ENCODE peak calls at places on chromosome 5, in nine cellular contexts. O is adrenal gland, C is A549, S is stomach, X is thyroid gland, D is IMR-90, W is spleen, H is ovary, B is endothelial cell of umbilical vein. T is an unnamed sample.

GRCh38 chr5:96903300-96903699 is 27.0 kb downstream of the ERAP2 start:
- DNase-seq in C (no peak), O (no peak), X (no peak), S (no peak), B (no peak), W (no peak), H (no peak), D (peak; percentile 47), T (no peak)

GRCh38 chr5:69329905-69330489 is 2.6 kb downstream of the CCDC125 start:
- DNase-seq in W (no peak), X (no peak), O (no peak), H (no peak), D (peak; percentile 39), B (no peak), C (no peak), S (no peak), T (no peak)

GRCh38 chr5:135993894-135994514 is 34.8 kb upstream of the TGFBI start:
- DNase-seq in H (no peak), X (no peak), C (peak; percentile 78), W (no peak), B (peak; percentile 79), S (no peak), O (peak; percentile 31), D (peak; percentile 96), T (no peak)

GRCh38 chr5:6525422-6525821 is 76.8 kb downstream of the UBE2QL1 start:
- DNase-seq in O (no peak), S (no peak), W (no peak), C (no peak), X (no peak), B (no peak), D (no peak), H (no peak), T (no peak)

GRCh38 chr5:111950660-111951059 is 193.7 kb upstream of the NREP start:
- DNase-seq in D (peak; percentile 80), S (no peak), H (no peak), B (no peak), W (no peak), C (no peak), X (no peak), O (no peak), T (no peak)

GRCh38 chr5:152547202-152547601 is 142.1 kb upstream of the NMUR2 start:
- DNase-seq in O (no peak), W (no peak), X (peak; percentile 72), S (no peak), B (no peak), C (no peak), D (no peak), H (no peak), T (no peak)

GRCh38 chr5:65022932-65023331 is 254.2 kb downstream of the CWC27 start:
- DNase-seq in O (no peak), H (no peak), S (no peak), X (no peak), B (no peak), D (no peak), W (no peak), C (no peak), T (no peak)

GRCh38 chr5:65925094-65925600 is 1.2 kb upstream of the ERBIN start:
- DNase-seq in O (peak; percentile 73), H (no peak), W (peak; percentile 97), X (peak; percentile 65), B (peak; percentile 84), C (peak; percentile 77), D (peak; percentile 82), S (peak; percentile 76), T (peak; percentile 77)

GRCh38 chr5:160359816-160360215 is 10.6 kb downstream of the C1QTNF2 start:
- DNase-seq in C (no peak), B (no peak), D (no peak), S (peak; percentile 50), H (no peak), X (peak; percentile 56), O (no peak), W (no peak), T (no peak)

GRCh38 chr5:139130217-139130616 is 68.0 kb downstream of the SIL1 start:
- DNase-seq in H (no peak), B (no peak), D (no peak), S (no peak), O (no peak), W (no peak), X (no peak), C (no peak), T (no peak)

GRCh38 chr5:1410156-1411014 is 34.9 kb downstream of the SLC6A3 start:
- DNase-seq in O (no peak), H (no peak), S (no peak), X (no peak), D (no peak), W (peak; percentile 51), C (no peak), B (no peak), T (no peak)

GRCh38 chr5:39197556-39197955 is 21.8 kb downstream of the FYB1 start:
- DNase-seq in S (no peak), H (no peak), O (no peak), C (peak; percentile 81), W (no peak), X (no peak), B (no peak), D (no peak), T (no peak)

GRCh38 chr5:93582677-93583524 is at the start of gene NR2F1:
- DNase-seq in D (peak; percentile 99), X (peak; percentile 50), C (peak; percentile 95), O (peak; percentile 95), S (peak; percentile 47), H (peak; percentile 83), B (peak; percentile 99), W (no peak), T (peak; percentile 82)

GRCh38 chr5:137492321-137492720 is 6.8 kb downstream of the SPOCK1 start:
- DNase-seq in H (no peak), S (no peak), W (no peak), C (no peak), X (no peak), O (no peak), D (peak; percentile 77), B (no peak), T (no peak)

GRCh38 chr5:40374853-40375252 is 304.9 kb upstream of the PTGER4 start:
- DNase-seq in C (no peak), X (no peak), D (no peak), S (no peak), O (no peak), W (no peak), B (peak; percentile 82), H (no peak), T (no peak)

GRCh38 chr5:80181618-80182211 is 74.1 kb downstream of the SERINC5 start:
- DNase-seq in W (no peak), H (no peak), C (peak; percentile 64), X (peak; percentile 61), S (peak; percentile 91), D (no peak), O (peak; percentile 63), B (no peak), T (no peak)

GRCh38 chr5:172496671-172497371 is 42.5 kb upstream of the SH3PXD2B start:
- DNase-seq in C (no peak), D (no peak), H (no peak), O (peak; percentile 52), X (no peak), S (no peak), B (peak; percentile 43), W (no peak), T (peak; percentile 14)

GRCh38 chr5:38768411-38769211 is 77.2 kb upstream of the OSMR start:
- DNase-seq in D (no peak), H (no peak), W (no peak), C (no peak), B (peak; percentile 33), O (no peak), S (no peak), X (no peak), T (no peak)

GRCh38 chr5:175657593-175658271 is at the start of gene HRH2:
- DNase-seq in X (peak; percentile 45), H (no peak), W (peak; percentile 89), S (peak; percentile 75), D (no peak), B (no peak), C (peak; percentile 67), O (peak; percentile 19), T (peak; percentile 27)

DNA sequence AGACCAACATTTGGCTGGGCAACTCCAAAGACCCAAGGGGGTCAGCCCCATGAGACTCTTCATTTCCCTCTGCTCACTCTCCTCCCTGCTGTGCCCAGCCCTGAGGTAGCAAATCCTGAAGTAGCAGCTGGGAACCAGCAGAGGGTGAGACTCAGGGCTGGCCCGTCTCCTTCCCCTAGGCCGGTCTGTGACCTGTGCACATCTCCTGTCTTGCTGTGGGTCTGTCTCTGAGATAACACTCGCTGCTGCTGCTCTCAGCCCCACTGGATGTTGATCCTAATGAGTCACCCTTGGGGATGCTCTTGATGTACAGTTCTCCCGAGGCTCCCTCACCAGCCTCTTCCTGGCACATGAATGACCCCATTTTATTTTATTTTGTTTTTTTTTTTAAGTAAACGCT is 7.3 kb upstream of the OR2V1 start:
- DNase-seq in B (no peak), O (no peak), W (no peak), C (peak; percentile 52), H (no peak), S (no peak), X (no peak), D (no peak), T (no peak)
- TF ChIP-seq CTCF in B (no peak), O (no peak), W (no peak), C (no peak), H (no peak), S (no peak), X (no peak), D (no peak), T (no peak)

GRCh38 chr5:133827001-133827400 is 141.4 kb downstream of the C5orf15 start:
- DNase-seq in S (no peak), B (no peak), H (no peak), C (no peak), D (no peak), W (peak; percentile 58), X (peak; percentile 77), O (no peak), T (no peak)
- H3K4me1 ChIP-seq in S (no peaks in the 10 kb centered on the region), B (peaks cover 14% of the 10 kb centered on the region), H (peaks cover 3% of the 10 kb centered on the region), C (no peaks in the 10 kb centered on the region), D (no peaks in the 10 kb centered on the region), W (no peaks in the 10 kb centered on the region), X (peaks cover 11% of the 10 kb centered on the region), O (no peaks in the 10 kb centered on the region), T (no peaks in the 10 kb centered on the region)

GRCh38 chr5:74543162-74543995 is 97.1 kb downstream of the ENC1 start:
- DNase-seq in O (peak; percentile 29), X (peak; percentile 18), W (no peak), D (peak; percentile 80), S (no peak), B (peak; percentile 77), C (peak; percentile 82), H (peak; percentile 22), T (no peak)
- TF ChIP-seq POLR2A in O (no peak), X (no peak), W (no peak), D (no peak), S (no peak), B (peak; percentile 44), C (no peak), H (no peak), T (no peak)

DNA sequence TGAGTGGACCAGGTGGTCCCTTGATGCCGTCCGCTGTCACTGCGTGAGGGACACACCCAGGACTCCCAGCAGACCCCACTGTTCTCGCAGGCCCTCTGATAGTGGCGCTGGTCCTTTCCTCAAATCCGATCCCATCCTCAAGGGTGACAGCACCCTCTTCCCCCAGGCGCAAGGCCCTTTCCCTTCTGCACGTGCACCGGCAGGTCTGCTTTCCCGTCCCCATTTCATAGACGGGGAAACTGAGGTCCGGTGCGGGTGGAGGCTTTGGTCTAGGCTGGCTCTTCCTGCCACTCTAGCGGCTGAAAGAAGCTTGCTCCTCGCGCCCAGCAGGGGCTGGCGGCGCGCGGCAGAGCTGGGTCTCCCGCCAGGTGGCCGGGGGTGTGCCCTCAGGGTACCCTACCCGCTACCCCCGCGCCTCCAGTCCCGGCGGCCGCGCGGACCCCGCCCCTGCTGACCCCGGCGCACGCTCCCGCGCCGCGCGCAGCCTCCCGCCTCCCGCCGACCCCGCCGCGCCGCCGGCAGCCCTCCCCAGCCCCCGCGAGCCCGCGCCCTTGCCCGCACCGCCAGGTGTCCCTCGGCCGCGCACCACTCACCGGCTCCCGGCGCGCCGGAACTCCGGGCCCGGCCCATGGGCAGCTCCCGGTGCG is 453 bp downstream of the RASGEF1C start:
- DNase-seq in S (no peak), X (peak; percentile 15), B (no peak), W (peak; percentile 33), C (peak; percentile 20), D (no peak), H (no peak), O (peak; percentile 9), T (no peak)
- TF ChIP-seq CTCF in S (no peak), X (no peak), B (peak; percentile 46), W (no peak), C (no peak), D (no peak), H (no peak), O (no peak), T (peak; percentile 11)

T was measured in testis.